ENCODE peak calls at places on chromosomes 16 and 17, in eight cellular contexts. E, V, T, M, O, Y, J and L are unnamed samples.

GRCh38 chr17:43671075-43671692 is 9.5 kb upstream of the MEOX1 start:
- DNase-seq in E (no peak), V (no peak), T (no peak), M (no peak), O (no peak), Y (peak), J (no peak), L (no peak)

GRCh38 chr16:85757341-85757822 is 6.5 kb upstream of the C16orf74 start:
- DNase-seq in E (no peak), V (no peak), T (no peak), M (no peak), O (no peak), Y (peak), J (no peak), L (no peak)

GRCh38 chr17:20922128-20922670 is 120.6 kb downstream of the USP22 start:
- DNase-seq in E (no peak), V (no peak), T (no peak), M (no peak), O (no peak), Y (peak), J (no peak), L (no peak)

GRCh38 chr17:69335018-69335417 is 8.1 kb upstream of the ABCA5 start:
- DNase-seq in E (no peak), V (no peak), T (no peak), M (no peak), O (no peak), Y (peak), J (no peak), L (no peak)

GRCh38 chr16:27549607-27549856 is 181 bp downstream of the GTF3C1 start:
- DNase-seq in E (no peak), V (no peak), T (no peak), M (no peak), O (no peak), Y (no peak), J (no peak), L (no peak)

GRCh38 chr16:72787519-72788268 is 260.2 kb downstream of the ZFHX3 start:
- DNase-seq in E (peak), V (peak), T (peak), M (peak), O (peak), Y (peak), J (peak), L (no peak)

GRCh38 chr17:20010886-20011402 is 1.8 kb downstream of the SPECC1 start:
- DNase-seq in E (no peak), V (no peak), T (no peak), M (no peak), O (no peak), Y (no peak), J (no peak), L (no peak)

GRCh38 chr17:40922239-40922638 is 15.2 kb downstream of the KRT23 start:
- DNase-seq in E (no peak), V (no peak), T (no peak), M (no peak), O (no peak), Y (peak), J (peak), L (no peak)

GRCh38 chr17:34703533-34703932 is 124.2 kb downstream of the TMEM132E start:
- DNase-seq in E (no peak), V (no peak), T (peak), M (no peak), O (no peak), Y (peak), J (no peak), L (peak)